ENCODE peak calls at places on chromosomes 2 and 18, in six cellular contexts. P is endothelial cell; R is cardiac muscle cell; N is CD4-positive, CD25-positive, alpha-beta regulatory T cell; C is AG08396; W is tibial nerve. Z is an unnamed sample.

GRCh38 chr2:238255146-238255545 is 15.3 kb upstream of the HES6 start:
- DNase-seq in W (no peak), C (no peak), N (no peak), R (no peak), P (no peak), Z (no peak)

GRCh38 chr2:37026050-37026449 is 58.1 kb downstream of the HEATR5B start:
- DNase-seq in W (no peak), C (no peak), P (peak), N (no peak), R (no peak), Z (no peak)

GRCh38 chr2:14633451-14634211 is 1.1 kb downstream of the LRATD1 start:
- DNase-seq in R (peak), W (no peak), C (peak), P (peak), N (no peak), Z (no peak)

GRCh38 chr2:32743480-32744236 is 115.8 kb downstream of the TTC27 start:
- DNase-seq in R (no peak), N (no peak), C (peak), P (no peak), W (no peak), Z (no peak)

GRCh38 chr2:233039217-233040173 is 7.0 kb downstream of the NEU2 start:
- DNase-seq in C (no peak), R (no peak), N (no peak), P (no peak), W (no peak), Z (no peak)

GRCh38 chr2:150621800-150622199 is 134.3 kb upstream of the RND3 start:
- DNase-seq in W (no peak), C (peak), P (no peak), N (no peak), R (no peak), Z (no peak)

GRCh38 chr2:119464977-119465376 is 33.3 kb downstream of the TMEM37 start:
- DNase-seq in N (no peak), P (no peak), C (no peak), W (peak), R (no peak), Z (no peak)

GRCh38 chr2:86617153-86617552 is 6.5 kb downstream of the RNF103 start:
- DNase-seq in C (no peak), P (no peak), W (no peak), N (no peak), R (no peak), Z (no peak)

GRCh38 chr18:45775241-45775676 is 50.2 kb upstream of the SIGLEC15 start:
- DNase-seq in N (no peak), R (no peak), P (peak), C (peak), W (peak), Z (peak)

GRCh38 chr2:171630812-171631626 is 56.2 kb upstream of the DYNC1I2 start:
- DNase-seq in C (no peak), P (no peak), N (no peak), R (no peak), W (no peak), Z (no peak)

GRCh38 chr2:116952254-116952653 is 862.2 kb upstream of the DDX18 start:
- DNase-seq in W (no peak), R (peak), P (no peak), C (no peak), N (no peak), Z (no peak)

GRCh38 chr2:138180691-138181386 is 216.6 kb downstream of the HNMT start:
- DNase-seq in R (peak), N (no peak), P (no peak), W (no peak), C (no peak), Z (no peak)

GRCh38 chr2:236194786-236195185 is 26.6 kb upstream of the GBX2 start:
- DNase-seq in W (no peak), P (no peak), C (no peak), R (no peak), N (no peak), Z (no peak)

GRCh38 chr18:9694174-9694573 is 13.9 kb upstream of the RAB31 start:
- DNase-seq in N (no peak), W (no peak), R (no peak), C (no peak), P (no peak), Z (no peak)

GRCh38 chr2:44793322-44793870 is 148.1 kb upstream of the SIX3 start:
- DNase-seq in R (peak), N (no peak), C (no peak), P (peak), W (no peak), Z (no peak)

GRCh38 chr2:59389240-59389639 is 1148.1 kb upstream of the FANCL start:
- DNase-seq in W (no peak), P (no peak), N (no peak), R (peak), C (no peak), Z (no peak)

GRCh38 chr2:162011718-162012564 is 62.1 kb downstream of the DPP4 start:
- DNase-seq in N (peak), P (no peak), C (no peak), W (no peak), R (no peak), Z (peak)

GRCh38 chr18:5451130-5451529 is 92.7 kb downstream of the EPB41L3 start:
- DNase-seq in P (no peak), W (no peak), C (no peak), R (no peak), N (no peak), Z (no peak)

GRCh38 chr2:209596275-209596674 is 172.4 kb downstream of the MAP2 start:
- DNase-seq in N (no peak), R (no peak), W (no peak), P (no peak), C (no peak), Z (no peak)

GRCh38 chr18:77377813-77378212 is 128.2 kb downstream of the GALR1 start:
- DNase-seq in C (no peak), W (no peak), R (no peak), P (no peak), N (no peak), Z (no peak)

GRCh38 chr2:219619235-219619634 is 8.2 kb upstream of the SLC4A3 start:
- DNase-seq in R (peak), P (no peak), C (no peak), W (no peak), N (no peak), Z (no peak)

GRCh38 chr2:218406949-218407703 is 7.5 kb downstream of the CTDSP1 start:
- DNase-seq in C (no peak), W (peak), N (peak), P (peak), R (no peak), Z (no peak)

GRCh38 chr2:8608411-8608954 is 73.4 kb upstream of the ID2 start:
- DNase-seq in R (no peak), C (no peak), P (no peak), N (no peak), W (no peak), Z (no peak)

GRCh38 chr2:95049961-95050360 is 24.5 kb downstream of the MAL start:
- DNase-seq in W (no peak), P (no peak), N (no peak), C (no peak), R (no peak), Z (no peak)

GRCh38 chr2:95374029-95374428 is 28.5 kb upstream of the FAHD2A start:
- DNase-seq in N (no peak), W (no peak), P (no peak), R (peak), C (no peak), Z (no peak)

GRCh38 chr18:24930478-24930877 is 421.5 kb downstream of the ZNF521 start:
- DNase-seq in P (no peak), R (no peak), C (no peak), W (no peak), N (no peak), Z (no peak)

GRCh38 chr2:193549661-193550060 is 1354.9 kb upstream of the TMEFF2 start:
- DNase-seq in N (no peak), R (no peak), P (no peak), W (no peak), C (no peak), Z (no peak)

GRCh38 chr18:39969813-39970494 is 1985.1 kb upstream of the PIK3C3 start:
- DNase-seq in C (no peak), R (no peak), W (no peak), N (no peak), P (no peak), Z (no peak)

GRCh38 chr18:49525981-49526380 is 35.9 kb upstream of the LIPG start:
- DNase-seq in R (no peak), N (no peak), C (no peak), P (no peak), W (no peak), Z (no peak)

GRCh38 chr18:65422544-65423136 is 328.2 kb upstream of the CDH7 start:
- DNase-seq in R (no peak), N (no peak), C (no peak), P (no peak), W (no peak), Z (no peak)

GRCh38 chr2:203814661-203815540 is 52.7 kb upstream of the CTLA4 start:
- DNase-seq in N (peak), R (peak), W (no peak), P (peak), C (peak), Z (peak)

GRCh38 chr2:167253025-167253424 is 364.7 kb downstream of the XIRP2 start:
- DNase-seq in C (no peak), P (no peak), W (no peak), N (no peak), R (no peak), Z (no peak)

GRCh38 chr2:44859337-44859736 is 82.2 kb upstream of the SIX3 start:
- DNase-seq in C (no peak), P (no peak), R (no peak), W (no peak), N (no peak), Z (no peak)

GRCh38 chr2:189379287-189379630 is 62.0 kb upstream of the WDR75 start:
- DNase-seq in R (no peak), C (peak), P (no peak), W (no peak), N (no peak), Z (no peak)

GRCh38 chr2:140836826-140837225 is 1294.0 kb downstream of the LRP1B start:
- DNase-seq in R (no peak), P (no peak), W (no peak), C (no peak), N (no peak), Z (no peak)

GRCh38 chr2:158497486-158497885 is 40.7 kb downstream of the PKP4 start:
- DNase-seq in C (no peak), R (no peak), W (no peak), N (no peak), P (no peak), Z (no peak)

GRCh38 chr2:196168181-196168580 is 3.2 kb downstream of the STK17B start:
- DNase-seq in W (no peak), R (no peak), P (no peak), C (no peak), N (no peak), Z (no peak)

GRCh38 chr18:3649135-3649558 is 199.2 kb downstream of the TGIF1 start:
- DNase-seq in W (no peak), C (no peak), N (no peak), R (peak), P (no peak), Z (no peak)

GRCh38 chr2:238551091-238551490 is 124.4 kb downstream of the ASB1 start:
- DNase-seq in R (no peak), C (no peak), P (no peak), W (no peak), N (no peak), Z (no peak)